ENCODE peak calls at places on chromosomes 5 and 9, in four cellular contexts. One of them, this sample, is unnamed.

GRCh38 chr9:79686381-79687130 is 114.8 kb downstream of the TLE4 start:
- DNase-seq in activated CD8-positive, alpha-beta memory T cell treated with anti-CD3 and anti-CD28 coated beads for 48 hours: no peak
- DNase-seq in HT1080: peak; percentile 91
- DNase-seq in NCI-H146: no peak
- DNase-seq in this sample: no peak

GRCh38 chr9:132631280-132631679 is 38.5 kb downstream of the DDX31 start:
- DNase-seq in NCI-H146: no peak
- DNase-seq in activated CD8-positive, alpha-beta memory T cell treated with anti-CD3 and anti-CD28 coated beads for 48 hours: no peak
- DNase-seq in HT1080: peak; percentile 92
- DNase-seq in this sample: peak; percentile 91

GRCh38 chr9:12794024-12794799 is 19.4 kb downstream of the LURAP1L start:
- DNase-seq in NCI-H146: no peak
- DNase-seq in activated CD8-positive, alpha-beta memory T cell treated with anti-CD3 and anti-CD28 coated beads for 48 hours: no peak
- DNase-seq in HT1080: no peak
- DNase-seq in this sample: no peak

GRCh38 chr9:37621299-37621934 is 29.0 kb upstream of the TOMM5 start:
- DNase-seq in activated CD8-positive, alpha-beta memory T cell treated with anti-CD3 and anti-CD28 coated beads for 48 hours: no peak
- DNase-seq in NCI-H146: no peak
- DNase-seq in HT1080: no peak
- DNase-seq in this sample: no peak

GRCh38 chr9:132846918-132847515 is 31.1 kb downstream of the AK8 start:
- DNase-seq in NCI-H146: no peak
- DNase-seq in HT1080: no peak
- DNase-seq in activated CD8-positive, alpha-beta memory T cell treated with anti-CD3 and anti-CD28 coated beads for 48 hours: no peak
- DNase-seq in this sample: no peak

GRCh38 chr9:118170032-118170955 is 466.1 kb downstream of the TLR4 start:
- DNase-seq in HT1080: peak; percentile 56
- DNase-seq in NCI-H146: peak; percentile 16
- DNase-seq in activated CD8-positive, alpha-beta memory T cell treated with anti-CD3 and anti-CD28 coated beads for 48 hours: no peak
- DNase-seq in this sample: peak; percentile 10

GRCh38 chr9:86098793-86099694 is at the start of gene GOLM1:
- DNase-seq in HT1080: peak; percentile 43
- DNase-seq in NCI-H146: peak; percentile 74
- DNase-seq in activated CD8-positive, alpha-beta memory T cell treated with anti-CD3 and anti-CD28 coated beads for 48 hours: no peak
- DNase-seq in this sample: no peak

GRCh38 chr5:138469540-138470321 is 4.5 kb downstream of the EGR1 start:
- DNase-seq in activated CD8-positive, alpha-beta memory T cell treated with anti-CD3 and anti-CD28 coated beads for 48 hours: no peak
- DNase-seq in HT1080: no peak
- DNase-seq in NCI-H146: no peak
- DNase-seq in this sample: peak; percentile 37

GRCh38 chr9:18338042-18338441 is 135.9 kb upstream of the ADAMTSL1 start:
- DNase-seq in HT1080: peak; percentile 67
- DNase-seq in activated CD8-positive, alpha-beta memory T cell treated with anti-CD3 and anti-CD28 coated beads for 48 hours: no peak
- DNase-seq in NCI-H146: no peak
- DNase-seq in this sample: no peak

GRCh38 chr5:72273547-72273946 is 46.5 kb downstream of the MRPS27 start:
- DNase-seq in NCI-H146: no peak
- DNase-seq in activated CD8-positive, alpha-beta memory T cell treated with anti-CD3 and anti-CD28 coated beads for 48 hours: no peak
- DNase-seq in HT1080: no peak
- DNase-seq in this sample: no peak

GRCh38 chr5:45336464-45336863 is 359.7 kb downstream of the HCN1 start:
- DNase-seq in NCI-H146: no peak
- DNase-seq in HT1080: no peak
- DNase-seq in activated CD8-positive, alpha-beta memory T cell treated with anti-CD3 and anti-CD28 coated beads for 48 hours: no peak
- DNase-seq in this sample: no peak

GRCh38 chr5:145228564-145228963 is 606.6 kb downstream of the PRELID2 start:
- DNase-seq in activated CD8-positive, alpha-beta memory T cell treated with anti-CD3 and anti-CD28 coated beads for 48 hours: no peak
- DNase-seq in HT1080: no peak
- DNase-seq in NCI-H146: no peak
- DNase-seq in this sample: no peak

GRCh38 chr9:14779566-14780022 is 57.1 kb upstream of the CER1 start:
- DNase-seq in activated CD8-positive, alpha-beta memory T cell treated with anti-CD3 and anti-CD28 coated beads for 48 hours: no peak
- DNase-seq in NCI-H146: peak; percentile 32
- DNase-seq in HT1080: no peak
- DNase-seq in this sample: no peak

This sample was measured in foreskin keratinocyte.